ENCODE peak calls at places on chromosome 22, in four cellular contexts. O, A, G and H are unnamed samples.

GRCh38 chr22:38968801-38969200 is 11.4 kb downstream of the APOBEC3A start:
- DNase-seq in O (no peak), A (no peak), G (no peak), H (no peak)

GRCh38 chr22:38984224-38984623 is 2.1 kb downstream of the APOBEC3B start:
- DNase-seq in O (no peak), A (no peak), G (no peak), H (no peak)

GRCh38 chr22:24028533-24028932 is 17.4 kb downstream of the CABIN1 start:
- DNase-seq in O (no peak), A (no peak), G (no peak), H (no peak)

GRCh38 chr22:35311551-35311999 is 11.9 kb downstream of the TOM1 start:
- DNase-seq in O (no peak), A (no peak), G (no peak), H (no peak)

GRCh38 chr22:17843189-17843588 is 68.9 kb upstream of the BID start:
- DNase-seq in O (no peak), A (no peak), G (no peak), H (no peak)

GRCh38 chr22:28279888-28280287 is 360.8 kb upstream of the PITPNB start:
- DNase-seq in O (no peak), A (no peak), G (no peak), H (no peak)

GRCh38 chr22:24225951-24226350 is 18.9 kb downstream of the GGT5 start:
- DNase-seq in O (no peak), A (no peak), G (no peak), H (no peak)

GRCh38 chr22:30361916-30362631 is 5.3 kb downstream of the CCDC157 start:
- DNase-seq in O (no peak), A (no peak), G (no peak), H (no peak)

GRCh38 chr22:21758056-21758455 is 22.5 kb upstream of the YPEL1 start:
- DNase-seq in O (no peak), A (no peak), G (no peak), H (no peak)

GRCh38 chr22:45692549-45692948 is 20.9 kb downstream of the ATXN10 start:
- DNase-seq in O (peak; percentile 80), A (no peak), G (no peak), H (no peak)

GRCh38 chr22:47075568-47075967 is 313.1 kb downstream of the TBC1D22A start:
- DNase-seq in O (no peak), A (no peak), G (no peak), H (no peak)

GRCh38 chr22:49241174-49241851 is 586.4 kb downstream of the BRD1 start:
- DNase-seq in O (no peak), A (peak; percentile 1), G (no peak), H (no peak)

GRCh38 chr22:36900225-36900624 is 13.2 kb upstream of the CSF2RB start:
- DNase-seq in O (no peak), A (no peak), G (no peak), H (no peak)

GRCh38 chr22:27987557-27987956 is 68.5 kb upstream of the PITPNB start:
- DNase-seq in O (no peak), A (no peak), G (no peak), H (no peak)

GRCh38 chr22:40385041-40385782 is 14.8 kb downstream of the SGSM3 start:
- DNase-seq in O (no peak), A (no peak), G (no peak), H (no peak)
- H3K4me3 ChIP-seq in O (no peak overlapping the region), A (no peak overlapping the region), G (no peak overlapping the region), H (no peak overlapping the region)

GRCh38 chr22:19841641-19842385 is 12.9 kb downstream of the GNB1L start:
- DNase-seq in O (no peak), A (no peak), G (no peak), H (no peak)
- TF ChIP-seq CTCF in O (no peak), A (no peak), G (no peak), H (no peak)

GRCh38 chr22:19448076-19448607 is 631 bp upstream of the C22orf39 start:
- DNase-seq in O (no peak), A (peak; percentile 10), G (no peak), H (peak; percentile 35)

GRCh38 chr22:19449422-19449767 is 1.9 kb upstream of the C22orf39 start:
- DNase-seq in O (no peak), A (no peak), G (no peak), H (no peak)

GRCh38 chr22:19447388-19448075 is at the start of gene C22orf39:
- DNase-seq in O (peak; percentile 82), A (peak; percentile 93), G (peak; percentile 94), H (peak; percentile 93)

GRCh38 chr22:19450363-19451175 is 3.1 kb upstream of the C22orf39 start:
- DNase-seq in O (no peak), A (no peak), G (no peak), H (no peak)

DNA sequence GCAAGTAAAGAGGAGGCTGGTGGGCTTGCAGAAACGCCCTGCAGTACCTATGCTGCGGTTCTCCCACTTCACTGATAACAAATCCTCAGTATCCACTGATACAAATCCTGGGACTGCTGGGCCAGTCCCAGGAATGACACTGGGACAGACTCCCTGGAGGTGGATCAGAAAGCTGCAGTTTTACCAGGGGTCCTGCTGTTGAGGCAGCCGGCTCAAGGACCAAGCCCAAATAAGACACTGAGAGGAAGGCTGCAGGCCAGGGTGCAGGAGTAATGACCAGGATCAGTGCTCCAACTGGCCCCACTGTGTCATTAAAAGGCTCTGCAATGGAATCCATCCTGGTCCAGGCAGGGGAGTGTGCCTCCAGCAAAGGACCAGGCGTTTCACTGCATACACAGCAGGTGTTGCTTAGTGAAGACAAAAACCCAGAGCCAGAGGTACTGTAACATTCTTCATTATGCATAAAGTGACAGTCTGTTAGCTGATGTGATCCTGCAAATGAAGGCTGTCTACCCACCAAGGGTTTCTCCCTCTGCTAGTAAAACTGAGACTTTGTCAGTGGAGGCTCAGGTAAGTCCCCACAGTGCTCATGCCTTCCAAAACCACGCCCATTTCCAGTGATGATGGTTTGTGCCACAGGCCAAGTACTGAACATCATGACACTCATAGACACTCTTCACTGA is 1.4 kb upstream of the C22orf39 start:
- DNase-seq in O (no peak), A (no peak), G (no peak), H (no peak)
- H3K4me3 ChIP-seq in O (peak overlapping the region; percentile 88), A (peak overlapping the region; percentile 71), G (no peak overlapping the region), H (no peak overlapping the region)

DNA sequence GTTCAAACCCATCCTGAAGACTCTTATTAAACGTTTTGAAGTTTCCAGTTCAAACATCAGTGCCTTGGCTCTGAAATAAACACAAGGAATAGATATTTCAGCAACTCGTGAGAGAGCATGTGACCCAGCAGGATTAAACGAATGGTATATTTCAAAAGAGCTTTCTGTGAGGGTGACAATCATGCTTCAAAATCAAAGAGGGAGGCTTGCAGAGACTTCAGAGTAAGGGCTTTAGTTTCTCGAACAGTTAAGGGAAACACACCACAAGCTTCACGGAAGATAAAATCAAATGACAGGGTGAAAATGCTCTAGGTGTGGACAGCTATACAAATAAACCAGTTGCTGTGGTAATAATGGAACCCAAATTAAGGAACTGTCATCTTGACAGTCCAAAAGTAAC is 1.4 kb downstream of the HPS4 start:
- DNase-seq in O (no peak), A (no peak), G (no peak), H (no peak)
- TF ChIP-seq CTCF in O (no peak), A (no peak), G (no peak), H (no peak)